ENCODE peak calls at places on chromosomes 2 and 18, in nine cellular contexts. One of them, this sample, is unnamed.

GRCh38 chr2:220228310-220229006 is 601.0 kb downstream of the SLC4A3 start:
- DNase-seq in AG10803: peak
- DNase-seq in cardiac fibroblast: peak
- DNase-seq in mammary epithelial cell: peak
- DNase-seq in A549: peak
- DNase-seq in neural progenitor cell: no peak
- DNase-seq in dorsolateral prefrontal cortex: no peak
- DNase-seq in fibroblast of lung: peak
- DNase-seq in left lung: peak
- DNase-seq in this sample: peak

GRCh38 chr2:8576525-8577157 is 105.2 kb upstream of the ID2 start:
- DNase-seq in AG10803: no peak
- DNase-seq in cardiac fibroblast: no peak
- DNase-seq in mammary epithelial cell: no peak
- DNase-seq in A549: no peak
- DNase-seq in neural progenitor cell: no peak
- DNase-seq in dorsolateral prefrontal cortex: no peak
- DNase-seq in fibroblast of lung: no peak
- DNase-seq in left lung: peak
- DNase-seq in this sample: no peak

GRCh38 chr2:200788129-200788718 is 23.5 kb upstream of the BZW1 start:
- DNase-seq in AG10803: peak
- DNase-seq in cardiac fibroblast: peak
- DNase-seq in mammary epithelial cell: peak
- DNase-seq in A549: no peak
- DNase-seq in neural progenitor cell: no peak
- DNase-seq in dorsolateral prefrontal cortex: no peak
- DNase-seq in fibroblast of lung: peak
- DNase-seq in left lung: no peak
- DNase-seq in this sample: no peak

GRCh38 chr18:331231-331771 is 63.5 kb upstream of the THOC1 start:
- DNase-seq in AG10803: peak
- DNase-seq in cardiac fibroblast: no peak
- DNase-seq in mammary epithelial cell: peak
- DNase-seq in A549: no peak
- DNase-seq in neural progenitor cell: no peak
- DNase-seq in dorsolateral prefrontal cortex: no peak
- DNase-seq in fibroblast of lung: no peak
- DNase-seq in left lung: peak
- DNase-seq in this sample: peak

GRCh38 chr18:70422061-70422965 is 133.5 kb downstream of the SOCS6 start:
- DNase-seq in AG10803: peak
- DNase-seq in cardiac fibroblast: peak
- DNase-seq in mammary epithelial cell: peak
- DNase-seq in A549: peak
- DNase-seq in neural progenitor cell: no peak
- DNase-seq in dorsolateral prefrontal cortex: no peak
- DNase-seq in fibroblast of lung: peak
- DNase-seq in left lung: peak
- DNase-seq in this sample: peak

GRCh38 chr2:144324446-144325045 is 195.4 kb downstream of the ZEB2 start:
- DNase-seq in AG10803: no peak
- DNase-seq in cardiac fibroblast: no peak
- DNase-seq in mammary epithelial cell: peak
- DNase-seq in A549: no peak
- DNase-seq in neural progenitor cell: no peak
- DNase-seq in dorsolateral prefrontal cortex: no peak
- DNase-seq in fibroblast of lung: no peak
- DNase-seq in left lung: no peak
- DNase-seq in this sample: no peak

GRCh38 chr2:29579495-29580178 is 341.7 kb downstream of the ALK start:
- DNase-seq in AG10803: no peak
- DNase-seq in cardiac fibroblast: no peak
- DNase-seq in mammary epithelial cell: no peak
- DNase-seq in A549: no peak
- DNase-seq in neural progenitor cell: no peak
- DNase-seq in dorsolateral prefrontal cortex: no peak
- DNase-seq in fibroblast of lung: no peak
- DNase-seq in left lung: no peak
- DNase-seq in this sample: no peak

GRCh38 chr18:13580351-13580750 is 146.0 kb downstream of the FAM210A start:
- DNase-seq in AG10803: no peak
- DNase-seq in cardiac fibroblast: no peak
- DNase-seq in mammary epithelial cell: no peak
- DNase-seq in A549: no peak
- DNase-seq in neural progenitor cell: no peak
- DNase-seq in dorsolateral prefrontal cortex: peak
- DNase-seq in fibroblast of lung: no peak
- DNase-seq in left lung: no peak
- DNase-seq in this sample: no peak

DNA sequence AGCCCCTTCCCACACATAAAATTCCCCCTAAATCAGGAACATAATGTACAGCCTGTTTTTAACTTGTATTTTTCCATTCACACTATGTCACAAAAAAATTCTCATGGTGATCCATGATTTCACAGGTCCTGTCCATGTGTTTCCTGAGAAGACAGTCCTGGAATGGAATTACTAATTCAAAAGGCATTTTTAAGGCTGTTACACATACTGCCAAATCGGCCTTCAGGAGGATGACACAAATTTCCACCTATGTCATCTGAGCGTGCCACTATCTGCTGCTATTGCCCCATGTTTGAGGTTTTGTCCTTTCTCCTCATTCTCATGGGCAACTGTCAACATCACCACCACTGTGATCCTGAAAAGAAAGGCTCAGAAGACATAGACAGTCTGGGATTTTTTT is 73.6 kb downstream of the MARCHF4 start:
- DNase-seq in AG10803: peak
- DNase-seq in cardiac fibroblast: peak
- DNase-seq in mammary epithelial cell: peak
- DNase-seq in A549: peak
- DNase-seq in neural progenitor cell: no peak
- DNase-seq in dorsolateral prefrontal cortex: no peak
- DNase-seq in fibroblast of lung: no peak
- DNase-seq in left lung: no peak
- DNase-seq in this sample: no peak
- TF ChIP-seq CTCF in AG10803: no peak
- TF ChIP-seq CTCF in cardiac fibroblast: no peak
- TF ChIP-seq CTCF in mammary epithelial cell: no peak
- TF ChIP-seq CTCF in A549: no peak
- TF ChIP-seq CTCF in neural progenitor cell: no peak
- TF ChIP-seq CTCF in dorsolateral prefrontal cortex: no peak
- TF ChIP-seq CTCF in fibroblast of lung: no peak
- TF ChIP-seq CTCF in left lung: no peak
- TF ChIP-seq CTCF in this sample: no peak

GRCh38 chr2:232632904-232633412 is 446 bp upstream of the EFHD1 start:
- DNase-seq in AG10803: no peak
- DNase-seq in cardiac fibroblast: peak
- DNase-seq in mammary epithelial cell: no peak
- DNase-seq in A549: peak
- DNase-seq in neural progenitor cell: peak
- DNase-seq in dorsolateral prefrontal cortex: peak
- DNase-seq in fibroblast of lung: peak
- DNase-seq in left lung: no peak
- DNase-seq in this sample: no peak
- H3K4me3 ChIP-seq in AG10803: peak
- H3K4me3 ChIP-seq in cardiac fibroblast: peak
- H3K4me3 ChIP-seq in mammary epithelial cell: peak
- H3K4me3 ChIP-seq in A549: peak
- H3K4me3 ChIP-seq in neural progenitor cell: peak
- H3K4me3 ChIP-seq in dorsolateral prefrontal cortex: peak
- H3K4me3 ChIP-seq in fibroblast of lung: peak
- H3K4me3 ChIP-seq in left lung: peak
- H3K4me3 ChIP-seq in this sample: peak

GRCh38 chr18:23054553-23054952 is 80.7 kb upstream of the CABLES1 start:
- DNase-seq in AG10803: no peak
- DNase-seq in cardiac fibroblast: no peak
- DNase-seq in mammary epithelial cell: no peak
- DNase-seq in A549: no peak
- DNase-seq in neural progenitor cell: no peak
- DNase-seq in dorsolateral prefrontal cortex: no peak
- DNase-seq in fibroblast of lung: no peak
- DNase-seq in left lung: no peak
- DNase-seq in this sample: no peak

GRCh38 chr18:23056315-23056714 is 79.0 kb upstream of the CABLES1 start:
- DNase-seq in AG10803: no peak
- DNase-seq in cardiac fibroblast: no peak
- DNase-seq in mammary epithelial cell: no peak
- DNase-seq in A549: no peak
- DNase-seq in neural progenitor cell: no peak
- DNase-seq in dorsolateral prefrontal cortex: no peak
- DNase-seq in fibroblast of lung: no peak
- DNase-seq in left lung: no peak
- DNase-seq in this sample: no peak

GRCh38 chr18:23057096-23057495 is 78.2 kb upstream of the CABLES1 start:
- DNase-seq in AG10803: no peak
- DNase-seq in cardiac fibroblast: no peak
- DNase-seq in mammary epithelial cell: no peak
- DNase-seq in A549: no peak
- DNase-seq in neural progenitor cell: no peak
- DNase-seq in dorsolateral prefrontal cortex: no peak
- DNase-seq in fibroblast of lung: no peak
- DNase-seq in left lung: no peak
- DNase-seq in this sample: no peak

GRCh38 chr18:23049698-23050373 is 85.4 kb upstream of the CABLES1 start:
- DNase-seq in AG10803: no peak
- DNase-seq in cardiac fibroblast: no peak
- DNase-seq in mammary epithelial cell: no peak
- DNase-seq in A549: no peak
- DNase-seq in neural progenitor cell: no peak
- DNase-seq in dorsolateral prefrontal cortex: no peak
- DNase-seq in fibroblast of lung: no peak
- DNase-seq in left lung: no peak
- DNase-seq in this sample: no peak

DNA sequence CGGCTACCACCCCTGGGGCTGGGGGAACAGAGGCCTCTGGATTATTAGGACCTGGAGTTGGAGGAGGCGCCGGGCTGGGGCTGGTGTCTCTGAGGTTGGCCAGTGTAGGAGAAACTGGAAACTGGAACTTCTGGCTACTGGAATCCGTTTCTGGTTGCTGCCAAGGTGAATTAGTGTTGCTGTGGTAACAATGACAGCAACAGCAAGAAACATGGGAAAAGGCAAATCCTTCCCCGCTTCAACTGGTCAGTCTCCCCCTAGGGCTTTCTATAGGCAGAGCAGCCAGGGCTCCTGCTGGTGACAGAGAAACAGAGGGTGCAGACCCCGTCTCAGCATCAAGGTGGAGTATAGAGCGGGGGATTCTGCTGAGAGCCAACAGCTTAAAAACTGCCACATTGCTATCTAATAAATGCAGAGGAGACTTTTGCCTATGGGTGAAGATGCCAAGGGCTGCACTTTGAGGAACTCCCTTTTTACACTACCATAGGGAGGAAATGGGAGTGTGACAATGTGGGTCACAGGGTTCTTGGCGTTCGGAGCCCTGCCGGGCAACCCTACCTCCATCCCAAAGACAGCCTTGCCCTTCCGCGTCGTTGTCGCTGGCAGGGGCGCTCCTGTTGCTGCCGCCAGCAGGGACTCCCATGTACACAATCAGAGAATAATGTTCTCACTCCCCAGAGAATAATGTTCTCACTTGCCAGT is 81.4 kb upstream of the CABLES1 start:
- DNase-seq in AG10803: peak
- DNase-seq in cardiac fibroblast: peak
- DNase-seq in mammary epithelial cell: peak
- DNase-seq in A549: peak
- DNase-seq in neural progenitor cell: peak
- DNase-seq in dorsolateral prefrontal cortex: no peak
- DNase-seq in fibroblast of lung: peak
- DNase-seq in left lung: no peak
- DNase-seq in this sample: peak
- TF ChIP-seq CTCF in AG10803: peak
- TF ChIP-seq CTCF in cardiac fibroblast: peak
- TF ChIP-seq CTCF in mammary epithelial cell: peak
- TF ChIP-seq CTCF in A549: no peak
- TF ChIP-seq CTCF in neural progenitor cell: peak
- TF ChIP-seq CTCF in dorsolateral prefrontal cortex: no peak
- TF ChIP-seq CTCF in fibroblast of lung: peak
- TF ChIP-seq CTCF in left lung: no peak
- TF ChIP-seq CTCF in this sample: peak

DNA sequence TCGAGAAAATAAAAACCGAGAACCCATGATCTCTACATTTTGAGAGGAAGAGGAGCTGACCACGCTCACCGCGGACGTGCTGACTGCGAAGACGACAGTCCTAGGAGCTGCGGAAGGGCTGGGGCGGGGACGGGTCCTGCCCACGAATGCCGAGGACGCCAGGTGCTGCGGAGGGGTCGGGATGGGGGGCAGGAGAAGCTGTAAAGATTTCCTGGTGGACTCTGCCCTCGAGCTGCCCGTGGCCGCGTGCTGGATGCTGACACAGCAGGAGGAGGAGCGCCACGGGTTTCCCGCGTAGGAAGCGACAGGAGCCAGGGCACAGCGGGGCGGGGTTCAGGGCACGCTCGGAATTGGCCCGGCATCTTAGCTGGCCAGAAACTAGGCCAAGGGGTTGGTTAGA is 22.2 kb downstream of the ZSCAN30 start:
- DNase-seq in AG10803: no peak
- DNase-seq in cardiac fibroblast: no peak
- DNase-seq in mammary epithelial cell: no peak
- DNase-seq in A549: no peak
- DNase-seq in neural progenitor cell: no peak
- DNase-seq in dorsolateral prefrontal cortex: no peak
- DNase-seq in fibroblast of lung: no peak
- DNase-seq in left lung: no peak
- DNase-seq in this sample: no peak
- H3K4me3 ChIP-seq in AG10803: peak
- H3K4me3 ChIP-seq in cardiac fibroblast: peak
- H3K4me3 ChIP-seq in mammary epithelial cell: no peak
- H3K4me3 ChIP-seq in A549: no peak
- H3K4me3 ChIP-seq in neural progenitor cell: no peak
- H3K4me3 ChIP-seq in dorsolateral prefrontal cortex: peak
- H3K4me3 ChIP-seq in fibroblast of lung: peak
- H3K4me3 ChIP-seq in left lung: peak
- H3K4me3 ChIP-seq in this sample: peak

This sample was measured in astrocyte of the cerebellum.